ENCODE peak calls at places on chromosomes 11 and 22, in nine cellular contexts. P, J, Y, E, T, I, F, A and X are unnamed samples. For H3K4me1, the result is how much of the 10 kb centered on the place peaks cover.

GRCh38 chr11:117177534-117178209 is 871 bp upstream of the SIDT2 start:
- DNase-seq in P (no peak), E (no peak), I (no peak), F (no peak), T (no peak), Y (no peak), A (no peak), J (no peak), X (peak)

GRCh38 chr11:106327134-106327533 is 249.7 kb downstream of the AASDHPPT start:
- DNase-seq in E (no peak), I (no peak), T (no peak), F (no peak), Y (no peak), A (no peak), J (no peak), P (no peak), X (no peak)

GRCh38 chr11:7635137-7635536 is 38.2 kb downstream of the CYB5R2 start:
- DNase-seq in A (no peak), Y (no peak), P (no peak), J (no peak), I (no peak), E (peak), T (no peak), F (peak), X (no peak)

GRCh38 chr22:31646186-31647019 is 15.6 kb downstream of the PISD start:
- DNase-seq in A (no peak), J (peak), Y (no peak), F (no peak), P (no peak), E (no peak), I (no peak), T (no peak), X (no peak)

GRCh38 chr11:34235591-34236071 is 122.2 kb downstream of the ABTB2 start:
- DNase-seq in Y (no peak), P (no peak), T (no peak), I (no peak), E (no peak), F (no peak), J (no peak), A (no peak), X (no peak)

GRCh38 chr11:88404363-88404762 is 66.8 kb upstream of the CTSC start:
- DNase-seq in F (no peak), E (no peak), T (no peak), Y (no peak), P (no peak), A (no peak), J (no peak), I (no peak), X (no peak)

GRCh38 chr22:47598864-47599263 is 836.4 kb downstream of the TBC1D22A start:
- DNase-seq in T (peak), J (no peak), E (no peak), Y (no peak), I (no peak), A (peak), P (no peak), F (no peak), X (peak)

GRCh38 chr11:17563248-17563647 is 16.2 kb downstream of the OTOG start:
- DNase-seq in A (no peak), J (no peak), I (no peak), Y (no peak), T (no peak), P (no peak), E (no peak), F (no peak), X (peak)

GRCh38 chr11:60753309-60753708 is 3.4 kb upstream of the MS4A15 start:
- DNase-seq in I (no peak), Y (no peak), P (peak), A (no peak), F (no peak), J (no peak), T (no peak), E (no peak), X (no peak)

GRCh38 chr11:94544582-94544831 is 786 bp downstream of the FUT4 start:
- DNase-seq in T (no peak), A (no peak), J (no peak), I (no peak), P (no peak), E (no peak), Y (no peak), F (no peak), X (no peak)

GRCh38 chr11:94545641-94546470 is 2.1 kb downstream of the FUT4 start:
- DNase-seq in J (no peak), Y (no peak), F (no peak), P (no peak), E (no peak), A (no peak), I (no peak), T (no peak), X (no peak)

GRCh38 chr11:94544832-94545640 is 1.3 kb downstream of the FUT4 start:
- DNase-seq in Y (peak), A (peak), I (no peak), J (no peak), F (peak), T (no peak), P (peak), E (peak), X (peak)

GRCh38 chr11:94546886-94547285 is 3.2 kb downstream of the FUT4 start:
- DNase-seq in J (no peak), Y (no peak), T (no peak), I (no peak), E (no peak), P (no peak), F (no peak), A (no peak), X (no peak)

DNA sequence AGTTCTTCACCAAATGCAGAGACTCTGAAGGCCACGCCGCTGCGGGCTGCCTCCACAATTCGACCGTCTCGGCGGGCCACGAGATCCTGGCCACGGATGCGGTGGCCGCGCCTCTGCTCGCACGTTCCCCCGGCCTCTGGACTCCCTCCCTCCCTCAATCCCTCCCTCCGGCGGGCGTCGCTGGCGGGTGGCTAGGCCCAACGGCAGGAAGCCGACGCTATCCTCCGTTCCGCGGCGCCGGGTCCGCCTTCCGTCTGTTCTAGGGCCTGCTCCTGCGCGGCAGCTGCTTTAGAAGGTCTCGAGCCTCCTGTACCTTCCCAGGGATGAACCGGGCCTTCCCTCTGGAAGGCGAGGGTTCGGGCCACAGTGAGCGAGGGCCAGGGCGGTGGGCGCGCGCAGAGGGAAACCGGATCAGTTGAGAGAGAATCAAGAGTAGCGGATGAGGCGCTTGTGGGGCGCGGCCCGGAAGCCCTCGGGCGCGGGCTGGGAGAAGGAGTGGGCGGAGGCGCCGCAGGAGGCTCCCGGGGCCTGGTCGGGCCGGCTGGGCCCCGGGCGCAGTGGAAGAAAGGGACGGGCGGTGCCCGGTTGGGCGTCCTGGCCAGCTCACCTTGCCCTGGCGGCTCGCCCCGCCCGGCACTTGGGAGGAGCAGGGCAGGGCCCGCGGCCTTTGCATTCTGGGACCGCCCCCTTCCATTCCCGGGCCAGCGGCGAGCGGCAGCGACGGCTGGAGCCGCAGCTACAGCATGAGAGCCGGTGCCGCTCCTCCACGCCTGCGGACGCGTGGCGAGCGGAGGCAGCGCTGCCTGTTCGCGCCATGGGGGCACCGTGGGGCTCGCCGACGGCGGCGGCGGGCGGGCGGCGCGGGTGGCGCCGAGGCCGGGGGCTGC is at the start of gene FUT4:
- DNase-seq in F (peak), J (peak), Y (peak), A (peak), I (peak), P (peak), T (peak), E (peak), X (peak)
- H3K4me1 ChIP-seq in F (under half), J (under half), Y (under half), A (under half), I (under half), P (half or more), T (under half), E (under half), X (half or more)

GRCh38 chr11:20042717-20043392 is 117.4 kb downstream of the DBX1 start:
- DNase-seq in Y (no peak), E (no peak), T (no peak), A (no peak), P (no peak), J (no peak), F (no peak), I (no peak), X (no peak)

GRCh38 chr11:20043992-20044391 is 116.3 kb downstream of the DBX1 start:
- DNase-seq in F (no peak), J (no peak), A (no peak), Y (no peak), E (no peak), P (no peak), I (no peak), T (no peak), X (no peak)

GRCh38 chr11:20042025-20042639 is 118.1 kb downstream of the DBX1 start:
- DNase-seq in A (no peak), E (no peak), P (no peak), I (no peak), F (no peak), J (no peak), Y (no peak), T (no peak), X (no peak)

GRCh38 chr11:20038969-20039368 is 121.3 kb downstream of the DBX1 start:
- DNase-seq in P (no peak), F (no peak), A (no peak), E (no peak), Y (no peak), J (no peak), I (no peak), T (no peak), X (no peak)

GRCh38 chr11:20041499-20041898 is 118.8 kb downstream of the DBX1 start:
- DNase-seq in Y (no peak), T (no peak), F (no peak), A (no peak), E (no peak), I (no peak), P (no peak), J (no peak), X (no peak)
- H3K4me1 ChIP-seq in Y (under half), T (under half), F (under half), A (under half), E (under half), I (under half), P (under half), J (under half), X (under half)

DNA sequence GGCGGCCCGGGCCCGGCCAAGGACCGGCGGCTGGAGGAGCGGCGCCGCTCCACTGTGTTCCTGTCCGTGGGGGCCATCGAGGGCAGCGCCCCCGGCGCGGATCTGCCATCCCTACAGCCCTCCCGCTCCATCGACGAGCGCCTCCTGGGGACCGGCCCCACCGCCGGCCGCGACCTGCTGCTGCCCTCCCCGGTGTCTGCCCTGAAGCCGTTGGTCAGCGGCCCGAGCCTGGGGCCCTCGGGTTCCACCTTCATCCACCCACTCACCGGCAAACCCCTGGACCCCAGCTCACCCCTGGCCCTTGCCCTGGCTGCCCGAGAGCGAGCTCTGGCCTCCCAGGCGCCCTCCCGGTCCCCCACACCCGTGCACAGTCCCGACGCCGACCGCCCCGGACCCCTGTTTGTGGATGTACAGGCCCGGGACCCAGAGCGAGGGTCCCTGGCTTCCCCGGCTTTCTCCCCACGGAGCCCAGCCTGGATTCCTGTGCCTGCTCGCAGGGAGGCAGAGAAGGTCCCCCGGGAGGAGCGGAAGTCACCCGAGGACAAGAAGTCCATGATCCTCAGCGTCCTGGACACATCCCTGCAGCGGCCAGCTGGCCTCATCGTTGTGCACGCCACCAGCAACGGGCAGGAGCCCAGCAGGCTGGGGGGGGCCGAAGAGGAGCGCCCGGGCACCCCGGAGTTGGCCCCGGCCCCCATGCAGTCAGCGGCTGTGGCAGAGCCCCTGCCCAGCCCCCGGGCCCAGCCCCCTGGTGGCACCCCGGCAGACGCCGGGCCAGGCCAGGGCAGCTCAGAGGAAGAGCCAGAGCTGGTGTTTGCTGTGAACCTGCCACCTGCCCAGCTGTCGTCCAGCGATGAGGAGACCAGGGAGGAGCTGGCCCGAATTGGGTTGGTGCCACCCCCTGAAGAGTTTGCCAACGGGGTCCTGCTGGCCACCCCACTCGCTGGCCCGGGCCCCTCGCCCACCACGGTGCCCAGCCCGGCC is 16.9 kb upstream of the ACR start:
- DNase-seq in Y (no peak), A (no peak), P (no peak), T (no peak), F (no peak), I (no peak), E (peak), J (no peak), X (no peak)
- H3K4me1 ChIP-seq in Y (under half), A (under half), P (under half), T (under half), F (under half), I (under half), E (under half), J (under half), X (under half)

GRCh38 chr11:12212821-12213185 is 102.4 kb downstream of the MICAL2 start:
- DNase-seq in A (no peak), P (no peak), E (no peak), T (no peak), F (no peak), I (no peak), J (no peak), Y (no peak), X (no peak)

GRCh38 chr11:12211331-12212065 is 101.1 kb downstream of the MICAL2 start:
- DNase-seq in J (no peak), I (no peak), T (no peak), F (no peak), Y (no peak), E (no peak), P (peak), A (no peak), X (no peak)

GRCh38 chr11:12210200-12210599 is 99.8 kb downstream of the MICAL2 start:
- DNase-seq in E (no peak), A (no peak), F (no peak), I (no peak), J (no peak), Y (no peak), T (no peak), P (peak), X (no peak)

GRCh38 chr11:12213920-12214319 is 103.5 kb downstream of the MICAL2 start:
- DNase-seq in A (no peak), T (no peak), I (no peak), E (no peak), F (no peak), Y (no peak), P (no peak), J (peak), X (no peak)

DNA sequence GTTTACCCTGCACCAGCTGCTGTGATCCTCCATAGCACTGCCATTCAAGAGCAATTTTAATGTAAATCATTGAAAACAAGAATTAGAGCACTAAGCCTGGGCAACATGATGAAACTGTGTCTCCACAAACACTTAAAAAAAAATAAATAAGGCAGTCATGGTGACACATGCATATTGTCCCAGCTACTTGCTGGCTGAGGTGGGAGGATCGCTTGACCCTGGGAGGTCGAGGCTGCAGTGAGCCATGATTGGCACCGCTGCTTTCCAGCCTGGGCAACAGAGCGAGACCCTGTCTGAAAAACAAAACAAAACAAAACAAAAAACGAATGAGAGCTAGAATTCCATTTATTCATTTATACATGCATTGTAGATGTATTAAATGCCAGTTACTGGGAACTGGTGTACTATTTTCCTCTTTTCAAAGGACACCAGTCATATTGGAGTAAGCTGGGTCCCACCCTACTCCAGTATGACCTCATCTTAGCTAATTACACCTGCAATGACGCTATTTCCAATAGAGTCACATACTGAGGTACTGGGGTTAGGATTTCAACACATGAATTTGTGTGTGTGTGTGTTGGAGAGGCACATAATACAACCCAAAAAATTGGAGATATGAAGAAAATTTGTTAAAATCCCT is 101.9 kb downstream of the MICAL2 start:
- DNase-seq in I (no peak), A (no peak), J (no peak), Y (no peak), F (no peak), T (no peak), P (peak), E (no peak), X (no peak)
- H3K4me1 ChIP-seq in I (under half), A (under half), J (under half), Y (under half), F (under half), T (under half), P (under half), E (under half), X (under half)

DNA sequence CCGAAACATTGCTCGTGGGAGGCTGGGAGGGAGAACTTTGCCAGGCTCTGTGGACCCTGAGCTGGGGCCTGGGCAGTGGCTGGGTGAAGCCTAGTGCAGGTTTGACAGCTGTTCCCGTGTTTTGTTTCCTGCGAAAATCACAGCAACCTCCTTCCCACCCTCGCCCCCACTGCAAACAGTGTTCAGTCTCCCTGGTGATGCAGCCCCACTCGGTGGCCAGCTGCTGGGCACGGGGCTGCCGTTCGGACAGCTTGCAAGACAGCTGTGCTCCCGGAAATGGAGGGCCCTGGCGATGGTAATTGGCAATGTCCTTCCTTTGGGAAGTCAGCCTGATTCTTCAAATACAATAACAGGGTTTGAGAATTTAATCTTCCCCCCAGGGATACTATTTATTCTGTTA is 10.4 kb upstream of the GAL start:
- DNase-seq in I (no peak), J (no peak), E (no peak), T (no peak), P (no peak), A (peak), Y (no peak), F (peak), X (no peak)
- H3K4me1 ChIP-seq in I (under half), J (under half), E (under half), T (under half), P (under half), A (under half), Y (under half), F (under half), X (under half)

GRCh38 chr22:20234760-20235452 is 33.2 kb downstream of the RTN4R start:
- DNase-seq in Y (no peak), T (no peak), J (no peak), A (no peak), F (no peak), E (no peak), P (no peak), I (no peak), X (no peak)

GRCh38 chr22:20232781-20233180 is 35.3 kb downstream of the RTN4R start:
- DNase-seq in I (no peak), E (no peak), P (no peak), T (no peak), Y (no peak), J (no peak), A (no peak), F (no peak), X (no peak)

GRCh38 chr22:20233351-20234313 is 34.5 kb downstream of the RTN4R start:
- DNase-seq in A (no peak), E (no peak), Y (no peak), I (no peak), T (no peak), P (no peak), F (no peak), J (no peak), X (no peak)

GRCh38 chr22:20235453-20235991 is 32.6 kb downstream of the RTN4R start:
- DNase-seq in F (no peak), I (no peak), Y (no peak), J (no peak), T (no peak), A (no peak), E (no peak), P (no peak), X (no peak)

GRCh38 chr22:20234314-20234682 is 33.8 kb downstream of the RTN4R start:
- DNase-seq in T (no peak), F (no peak), E (no peak), P (no peak), Y (no peak), A (no peak), J (no peak), I (no peak), X (no peak)
- H3K4me1 ChIP-seq in T (under half), F (under half), E (under half), P (under half), Y (under half), A (under half), J (under half), I (under half), X (under half)